ENCODE peak calls at places on chromosomes 2 and 18, in nine cellular contexts. W is AG09309; D is AG10803; K is Daoy; P is stomach; C is stimulated activated naive B cell treated with anti-CD40 and anti-IgM and Interleukin-4, amounts not matched to agents 10 μg/mL and 1 μg/mL and 100 μg/mL, for 72 hours; U is lower lobe of right lung; B is activated CD4-positive, alpha-beta T cell treated with anti-CD3 and anti-CD28 coated beads, Interleukin-2, amount 50 U/mL, for 4 hours; F is omental fat pad. X is an unnamed sample.

GRCh38 chr2:242015366-242016065 is 146.0 kb downstream of the RTP5 start:
- DNase-seq in P (no peak), K (no peak), U (no peak), B (no peak), F (no peak), W (no peak), C (no peak), D (no peak), X (no peak)

GRCh38 chr2:27990030-27990590 is 99.6 kb downstream of the BABAM2 start:
- DNase-seq in P (no peak), W (no peak), C (no peak), D (peak; percentile 58), U (no peak), F (no peak), B (no peak), K (no peak), X (no peak)

GRCh38 chr2:142130111-142131015 is 453 bp downstream of the LRP1B start:
- DNase-seq in B (no peak), C (no peak), F (peak; percentile 34), K (peak; percentile 28), W (no peak), P (peak; percentile 74), U (peak; percentile 75), D (peak; percentile 44), X (peak; percentile 72)

GRCh38 chr2:216109962-216110614 is 940 bp downstream of the XRCC5 start:
- DNase-seq in W (peak; percentile 46), C (no peak), B (no peak), U (no peak), D (peak; percentile 76), F (no peak), K (peak; percentile 10), P (no peak), X (no peak)

GRCh38 chr2:145184741-145185671 is 665.1 kb upstream of the ZEB2 start:
- DNase-seq in C (no peak), P (no peak), F (no peak), D (peak; percentile 90), U (no peak), K (no peak), B (no peak), W (peak; percentile 52), X (no peak)

GRCh38 chr2:31049913-31050588 is 88.2 kb downstream of the GALNT14 start:
- DNase-seq in B (no peak), D (no peak), C (no peak), F (no peak), P (no peak), W (no peak), U (no peak), K (peak; percentile 38), X (no peak)

GRCh38 chr2:240796543-240797499 is 23.2 kb downstream of the KIF1A start:
- DNase-seq in K (no peak), P (no peak), W (no peak), U (peak; percentile 21), F (no peak), C (no peak), B (no peak), D (no peak), X (no peak)

GRCh38 chr18:75003764-75004690 is 204.9 kb downstream of the PTGR3 start:
- DNase-seq in W (no peak), K (no peak), U (no peak), P (no peak), C (no peak), B (no peak), F (no peak), D (no peak), X (no peak)

GRCh38 chr2:212841426-212841825 is 302.8 kb upstream of the ERBB4 start:
- DNase-seq in C (no peak), K (no peak), F (no peak), D (no peak), U (no peak), P (no peak), W (no peak), B (no peak), X (no peak)

GRCh38 chr2:200242553-200242952 is 63.9 kb upstream of the SPATS2L start:
- DNase-seq in F (no peak), P (no peak), W (no peak), C (no peak), B (no peak), U (no peak), K (no peak), D (no peak), X (no peak)

GRCh38 chr2:125227843-125228392 is 1202.8 kb downstream of the CNTNAP5 start:
- DNase-seq in W (no peak), B (no peak), P (no peak), C (no peak), K (no peak), F (no peak), D (no peak), U (no peak), X (no peak)

GRCh38 chr2:28172114-28172898 is 220.4 kb upstream of the FOSL2 start:
- DNase-seq in K (no peak), F (no peak), D (peak; percentile 30), B (no peak), U (no peak), P (no peak), C (no peak), W (no peak), X (no peak)

GRCh38 chr2:38613849-38614213 is 11.1 kb upstream of the HNRNPLL start:
- DNase-seq in P (no peak), W (no peak), C (no peak), U (no peak), F (no peak), K (no peak), B (no peak), D (no peak), X (no peak)

GRCh38 chr2:26514045-26514444 is 36.1 kb upstream of the OTOF start:
- DNase-seq in U (no peak), C (no peak), F (no peak), K (no peak), W (no peak), P (no peak), B (no peak), D (no peak), X (no peak)

GRCh38 chr2:51410351-51410750 is 378.4 kb upstream of the NRXN1 start:
- DNase-seq in C (no peak), B (no peak), F (no peak), D (no peak), P (no peak), K (no peak), U (no peak), W (no peak), X (no peak)

GRCh38 chr18:12841070-12841469 is 43.0 kb downstream of the PTPN2 start:
- DNase-seq in K (no peak), U (no peak), P (no peak), W (no peak), C (no peak), B (no peak), F (no peak), D (no peak), X (no peak)

GRCh38 chr2:121287956-121288355 is 3.0 kb upstream of the TFCP2L1 start:
- DNase-seq in F (no peak), P (no peak), U (no peak), D (no peak), C (no peak), W (no peak), K (no peak), B (no peak), X (no peak)

GRCh38 chr2:3596891-3597290 is 2.0 kb downstream of the COLEC11 start:
- DNase-seq in F (no peak), B (no peak), P (no peak), K (no peak), U (no peak), C (no peak), D (no peak), W (no peak), X (no peak)

GRCh38 chr2:118627156-118627555 is 220.3 kb downstream of the EN1 start:
- DNase-seq in P (no peak), U (no peak), D (no peak), C (no peak), B (no peak), K (no peak), W (no peak), F (no peak), X (no peak)

GRCh38 chr2:75340560-75340959 is 141.2 kb upstream of the TACR1 start:
- DNase-seq in P (no peak), K (peak; percentile 57), D (peak; percentile 46), W (peak; percentile 14), F (no peak), U (no peak), C (no peak), B (no peak), X (no peak)

GRCh38 chr2:175872716-175873115 is 129.4 kb downstream of the LNPK start:
- DNase-seq in F (no peak), B (no peak), W (peak; percentile 23), P (no peak), U (no peak), K (no peak), C (no peak), D (peak; percentile 72), X (no peak)

GRCh38 chr2:121454549-121455090 is 76.1 kb upstream of the RNU4ATAC start:
- DNase-seq in C (no peak), F (no peak), B (no peak), D (peak; percentile 84), U (no peak), K (no peak), W (no peak), P (no peak), X (no peak)

GRCh38 chr2:12302140-12302539 is 414.6 kb upstream of the TRIB2 start:
- DNase-seq in U (no peak), F (no peak), K (no peak), W (no peak), D (no peak), P (no peak), C (no peak), B (no peak), X (no peak)

GRCh38 chr2:226464380-226464779 is 335.2 kb downstream of the IRS1 start:
- DNase-seq in D (no peak), K (no peak), U (no peak), B (no peak), P (no peak), W (no peak), C (no peak), F (no peak), X (no peak)

GRCh38 chr18:3251963-3252277 is 4.3 kb downstream of the MYL12A start:
- DNase-seq in U (no peak), D (peak; percentile 89), K (no peak), P (no peak), F (no peak), W (no peak), C (no peak), B (no peak), X (no peak)

GRCh38 chr2:59276033-59276432 is 1034.9 kb upstream of the FANCL start:
- DNase-seq in K (no peak), F (no peak), P (no peak), C (no peak), U (no peak), W (no peak), B (no peak), D (no peak), X (peak; percentile 39)

GRCh38 chr2:192288290-192288689 is 93.6 kb upstream of the TMEFF2 start:
- DNase-seq in C (no peak), K (no peak), P (no peak), U (no peak), W (no peak), B (no peak), D (no peak), F (no peak), X (no peak)

GRCh38 chr18:46046126-46046525 is 25.9 kb downstream of the PSTPIP2 start:
- DNase-seq in C (no peak), P (no peak), U (no peak), W (no peak), F (no peak), K (no peak), B (no peak), D (no peak), X (peak; percentile 39)